ENCODE peak calls at places on chromosome 15, in nine cellular contexts. N is LHCN-M2, H is lower lobe of right lung, A is cardiac septum, Z is NCI-H510A treated with DMSO at 0.1 percent for 48 hours, E is retina, P is tibial artery, S is NCI-H1092 treated with DMSO at 0.1 percent for 48 hours, O is NB4. J is an unnamed sample.

GRCh38 chr15:95839367-95839782 is 491.1 kb upstream of the NR2F2 start:
- DNase-seq in N (no peak), H (no peak), A (no peak), Z (no peak), E (no peak), P (no peak), S (no peak), O (no peak), J (no peak)

GRCh38 chr15:74387988-74388955 is 20.8 kb upstream of the CYP11A1 start:
- DNase-seq in N (no peak), H (no peak), A (no peak), Z (no peak), E (no peak), P (no peak), S (no peak), O (no peak), J (no peak)

GRCh38 chr15:80179025-80179759 is 26.4 kb downstream of the FAH start:
- DNase-seq in N (peak; percentile 95), H (no peak), A (no peak), Z (no peak), E (no peak), P (no peak), S (no peak), O (no peak), J (peak; percentile 81)

GRCh38 chr15:61890106-61890505 is 170.1 kb downstream of the VPS13C start:
- DNase-seq in N (no peak), H (no peak), A (no peak), Z (no peak), E (no peak), P (no peak), S (no peak), O (no peak), J (no peak)

GRCh38 chr15:29988689-29989088 is 94.1 kb upstream of the GOLGA8J start:
- DNase-seq in N (no peak), H (no peak), A (no peak), Z (no peak), E (no peak), P (no peak), S (no peak), O (no peak), J (no peak)

GRCh38 chr15:101207867-101208288 is 44.0 kb downstream of the CHSY1 start:
- DNase-seq in N (no peak), H (no peak), A (peak; percentile 88), Z (no peak), E (no peak), P (peak; percentile 78), S (no peak), O (peak; percentile 95), J (no peak)

GRCh38 chr15:84910928-84911623 is 26.6 kb downstream of the SLC28A1 start:
- DNase-seq in N (no peak), H (no peak), A (no peak), Z (peak; percentile 58), E (no peak), P (peak; percentile 62), S (no peak), O (no peak), J (no peak)

GRCh38 chr15:69904296-69904560 is 193.5 kb downstream of the TLE3 start:
- DNase-seq in N (no peak), H (no peak), A (peak; percentile 31), Z (no peak), E (no peak), P (no peak), S (no peak), O (no peak), J (no peak)

GRCh38 chr15:53246996-53247395 is 456.9 kb upstream of the ONECUT1 start:
- DNase-seq in N (no peak), H (no peak), A (no peak), Z (no peak), E (no peak), P (no peak), S (no peak), O (no peak), J (no peak)

GRCh38 chr15:67218428-67218827 is 36.0 kb downstream of the AAGAB start:
- DNase-seq in N (no peak), H (no peak), A (no peak), Z (no peak), E (no peak), P (no peak), S (no peak), O (no peak), J (no peak)

GRCh38 chr15:92655178-92655995 is at the start of gene FAM174B:
- DNase-seq in N (no peak), H (peak; percentile 73), A (no peak), Z (peak; percentile 29), E (peak; percentile 83), P (no peak), S (peak; percentile 47), O (no peak), J (no peak)

GRCh38 chr15:84915011-84915958 is 30.8 kb downstream of the SLC28A1 start:
- DNase-seq in N (peak; percentile 69), H (peak; percentile 60), A (peak; percentile 94), Z (peak; percentile 43), E (peak; percentile 61), P (peak; percentile 95), S (no peak), O (peak; percentile 64), J (peak; percentile 61)

J was measured in AG08396.